ENCODE peak calls at places on chromosomes 12 and 14, in seven cellular contexts. W is heart right ventricle; P is PC-3; A is fibroblast of lung; L is CD4-positive, alpha-beta memory T cell; B is breast epithelium; M is stomach. T is an unnamed sample. For H3K27me3, the result is how much of the 10 kb centered on the place peaks cover.

GRCh38 chr12:28872654-28873268 is 276.3 kb upstream of the FAR2 start:
- DNase-seq in B (no peak), W (peak), L (no peak), A (peak), P (peak), M (peak), T (peak)

GRCh38 chr12:109462868-109463692 is 14.0 kb downstream of the KCTD10 start:
- DNase-seq in L (no peak), M (peak), W (peak), P (peak), B (peak), A (peak), T (peak)

GRCh38 chr12:124653169-124653931 is 85.9 kb upstream of the NCOR2 start:
- DNase-seq in B (no peak), L (no peak), A (peak), W (no peak), P (no peak), M (no peak), T (no peak)

GRCh38 chr12:1920971-1921370 is 2.5 kb upstream of the CACNA2D4 start:
- DNase-seq in P (no peak), W (no peak), A (no peak), L (no peak), B (no peak), M (peak), T (no peak)

GRCh38 chr12:62537544-62537943 is 70.9 kb downstream of the MON2 start:
- DNase-seq in M (peak), L (no peak), A (peak), W (peak), P (peak), B (no peak), T (peak)

GRCh38 chr12:91381309-91381804 is 198.7 kb upstream of the DCN start:
- DNase-seq in M (peak), A (peak), W (peak), B (peak), P (peak), L (no peak), T (peak)

GRCh38 chr12:31773867-31774266 is 45.0 kb upstream of the AMN1 start:
- DNase-seq in L (no peak), M (no peak), A (no peak), B (no peak), W (no peak), P (no peak), T (no peak)

GRCh38 chr14:77782202-77782601 is 17.7 kb upstream of the ADCK1 start:
- DNase-seq in M (no peak), A (no peak), L (no peak), W (no peak), B (no peak), P (no peak), T (no peak)

GRCh38 chr12:121955258-121956040 is 37.1 kb downstream of the CFAP251 start:
- DNase-seq in M (no peak), W (no peak), L (no peak), A (peak), P (peak), B (no peak), T (no peak)

GRCh38 chr12:56158926-56159461 is 835 bp downstream of the MYL6 start:
- DNase-seq in M (peak), P (peak), A (peak), L (peak), W (peak), B (peak), T (peak)

GRCh38 chr14:72451081-72451972 is 442.6 kb downstream of the DPF3 start:
- DNase-seq in B (no peak), L (peak), A (peak), P (no peak), W (no peak), M (no peak), T (no peak)

GRCh38 chr12:54259194-54260011 is 20.5 kb downstream of the CBX5 start:
- DNase-seq in A (peak), P (peak), M (peak), L (peak), W (peak), B (peak), T (no peak)

GRCh38 chr12:111288771-111289170 is 80.1 kb downstream of the PHETA1 start:
- DNase-seq in A (no peak), M (no peak), L (no peak), W (no peak), B (no peak), P (no peak), T (no peak)

GRCh38 chr14:60648934-60649814 is at the start of gene SIX1:
- DNase-seq in W (peak), M (peak), A (peak), P (peak), L (no peak), B (no peak), T (peak)

GRCh38 chr14:46651526-46652144 is at the start of gene RPL10L:
- DNase-seq in W (no peak), A (no peak), P (no peak), B (no peak), M (no peak), L (no peak), T (peak)

GRCh38 chr12:125050868-125051267 is 14.4 kb upstream of the AACS start:
- DNase-seq in M (no peak), A (no peak), W (no peak), B (no peak), P (no peak), L (no peak), T (no peak)

GRCh38 chr14:102492523-102492910 is 17.1 kb downstream of the ANKRD9 start:
- DNase-seq in W (no peak), B (no peak), P (no peak), A (no peak), L (no peak), M (no peak), T (no peak)

GRCh38 chr14:31257244-31257553 is 49.6 kb upstream of the HECTD1 start:
- DNase-seq in P (no peak), W (no peak), B (no peak), M (no peak), L (no peak), A (no peak), T (no peak)

GRCh38 chr12:94807951-94808350 is 157.6 kb upstream of the TMCC3 start:
- DNase-seq in B (no peak), M (no peak), W (no peak), L (no peak), P (peak), A (no peak), T (no peak)

GRCh38 chr12:118404876-118405521 is 28.6 kb downstream of the SUDS3 start:
- DNase-seq in B (no peak), L (peak), M (peak), A (peak), P (peak), W (peak), T (peak)

GRCh38 chr14:23123419-23123818 is 4.4 kb upstream of the CEBPE start:
- DNase-seq in B (peak), P (peak), W (peak), L (no peak), M (peak), A (peak), T (no peak)

GRCh38 chr12:82468563-82468962 is 110.2 kb downstream of the METTL25 start:
- DNase-seq in A (no peak), L (no peak), W (no peak), B (no peak), M (no peak), P (no peak), T (no peak)

GRCh38 chr12:20525064-20525610 is 156.8 kb downstream of the PDE3A start:
- DNase-seq in A (no peak), B (no peak), L (no peak), W (no peak), P (no peak), M (no peak), T (no peak)

GRCh38 chr12:131287938-131288797 is 334.5 kb downstream of the ADGRD1 start:
- DNase-seq in B (no peak), M (no peak), P (no peak), L (no peak), W (peak), A (no peak), T (no peak)

GRCh38 chr12:32296541-32296940 is 102.8 kb upstream of the FGD4 start:
- DNase-seq in A (no peak), M (no peak), L (no peak), B (no peak), W (no peak), P (no peak), T (no peak)

GRCh38 chr12:69404851-69405365 is 45.4 kb downstream of the YEATS4 start:
- DNase-seq in M (no peak), P (no peak), B (no peak), A (no peak), W (no peak), L (no peak), T (no peak)

GRCh38 chr12:52692253-52692652 is 11.1 kb downstream of the KRT77 start:
- DNase-seq in B (no peak), P (no peak), W (no peak), A (no peak), L (no peak), M (no peak), T (no peak)
- H3K27me3 ChIP-seq in B (under half), P (under half), W (half or more), A (under half), L (under half), M (half or more), T (under half)

DNA sequence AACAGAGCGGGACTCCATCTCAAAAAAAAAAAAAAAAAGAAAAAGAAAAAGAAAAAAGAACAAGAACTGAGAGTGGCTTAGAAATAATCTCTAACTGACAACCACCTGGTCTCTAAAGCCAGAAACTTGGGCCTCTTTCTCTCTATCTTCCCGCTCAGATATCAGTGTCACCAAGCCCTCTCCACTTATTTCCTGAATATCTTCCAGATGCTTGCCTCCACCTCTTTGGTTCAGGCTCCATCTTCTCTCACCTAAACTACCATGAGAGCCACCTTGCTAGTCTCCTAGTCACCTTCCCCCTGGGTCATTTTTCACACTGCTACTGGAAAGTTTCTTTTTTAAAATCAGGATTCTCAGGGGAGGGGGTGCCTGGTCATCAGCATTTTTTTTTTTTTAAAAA is 1.8 kb upstream of the TM9SF1 start:
- DNase-seq in M (no peak), P (no peak), W (no peak), L (no peak), A (no peak), B (no peak), T (no peak)
- H3K4me3 ChIP-seq in M (no peak), P (peak), W (no peak), L (no peak), A (no peak), B (no peak), T (no peak)

GRCh38 chr12:193282-193681 is 20.7 kb downstream of the SLC6A12 start:
- DNase-seq in B (no peak), L (no peak), A (no peak), M (no peak), W (no peak), P (no peak), T (no peak)
- H3K27me3 ChIP-seq in B (under half), L (under half), A (under half), M (under half), W (under half), P (under half), T (under half)

GRCh38 chr12:80701388-80701787 is 6.0 kb upstream of the MYF6 start:
- DNase-seq in W (no peak), B (no peak), M (no peak), L (no peak), A (peak), P (no peak), T (peak)

GRCh38 chr12:80704430-80704829 is 3.0 kb upstream of the MYF6 start:
- DNase-seq in W (no peak), B (no peak), L (no peak), P (no peak), A (no peak), M (no peak), T (no peak)

GRCh38 chr12:80700327-80700726 is 7.1 kb upstream of the MYF6 start:
- DNase-seq in P (no peak), B (no peak), W (no peak), A (no peak), L (no peak), M (no peak), T (no peak)

GRCh38 chr12:80698847-80699542 is 8.4 kb upstream of the MYF6 start:
- DNase-seq in P (no peak), B (no peak), M (no peak), W (no peak), A (no peak), L (no peak), T (no peak)

GRCh38 chr12:80702889-80703605 is 4.4 kb upstream of the MYF6 start:
- DNase-seq in M (no peak), L (no peak), A (peak), W (peak), P (peak), B (no peak), T (peak)
- H3K4me3 ChIP-seq in M (no peak), L (no peak), A (no peak), W (no peak), P (peak), B (peak), T (no peak)